ENCODE peak calls at places on chromosomes 3 and 15, in seven cellular contexts. O is NCI-H446 treated with DMSO at 0.1 percent for 48 hours; X is transverse colon; H is H54; I is pancreas; M is stimulated activated CD8-positive, alpha-beta memory T cell treated with anti-CD3 and anti-CD28 coated beads, Interleukin-7, amount 100 ng/mL, for 48 hours; U is OCI-LY7. B is an unnamed sample.

GRCh38 chr3:99640214-99640851 is 1.9 kb downstream of the COL8A1 start:
- DNase-seq in M (no peak), H (no peak), X (no peak), I (no peak), U (no peak), O (no peak), B (peak)

GRCh38 chr3:58924581-58924980 is 125.2 kb downstream of the CFAP20DC start:
- DNase-seq in M (no peak), X (no peak), I (no peak), U (no peak), O (no peak), H (no peak), B (peak)

GRCh38 chr3:197171481-197172067 is 126.8 kb downstream of the DLG1 start:
- DNase-seq in U (no peak), I (no peak), H (no peak), M (no peak), O (no peak), X (no peak), B (no peak)

GRCh38 chr15:89085289-89085906 is 2.9 kb upstream of the ABHD2 start:
- DNase-seq in X (no peak), M (no peak), H (no peak), O (no peak), I (no peak), U (no peak), B (no peak)

GRCh38 chr3:2931265-2931664 is 178.9 kb downstream of the IL5RA start:
- DNase-seq in I (no peak), U (no peak), H (no peak), O (no peak), X (no peak), M (no peak), B (no peak)

GRCh38 chr3:46378426-46378942 is 7.7 kb downstream of the CCR5 start:
- DNase-seq in I (no peak), X (peak), H (peak), O (no peak), U (peak), M (peak), B (peak)

GRCh38 chr3:115659253-115659652 is 35.9 kb downstream of the GAP43 start:
- DNase-seq in M (no peak), I (no peak), H (no peak), U (peak), X (no peak), O (no peak), B (no peak)

GRCh38 chr3:71652786-71653419 is 69.4 kb upstream of the FOXP1 start:
- DNase-seq in M (no peak), H (peak), O (peak), U (peak), I (peak), X (peak), B (peak)

GRCh38 chr3:15331606-15332404 is 581 bp downstream of the SH3BP5 start:
- DNase-seq in H (peak), X (peak), O (no peak), I (peak), M (no peak), U (peak), B (no peak)

GRCh38 chr3:98573231-98573728 is 20.1 kb downstream of the CPOX start:
- DNase-seq in M (no peak), U (peak), X (no peak), H (no peak), I (no peak), O (no peak), B (no peak)

GRCh38 chr15:58903232-58903631 is 30.2 kb downstream of the SLTM start:
- DNase-seq in O (no peak), X (no peak), H (no peak), M (no peak), I (no peak), U (no peak), B (peak)

GRCh38 chr15:54102704-54103103 is 124.5 kb downstream of the UNC13C start:
- DNase-seq in O (no peak), M (no peak), I (no peak), H (no peak), X (no peak), U (no peak), B (no peak)

GRCh38 chr15:30921106-30921505 is 17.4 kb downstream of the FAN1 start:
- DNase-seq in H (no peak), I (no peak), X (no peak), U (no peak), M (no peak), O (no peak), B (no peak)

GRCh38 chr3:174957581-174958001 is 98.5 kb downstream of the NAALADL2 start:
- DNase-seq in I (no peak), X (no peak), H (no peak), O (peak), M (no peak), U (no peak), B (peak)

GRCh38 chr3:184335661-184336483 is 1.5 kb upstream of the FAM131A start:
- DNase-seq in U (peak), H (peak), O (peak), I (peak), M (peak), X (peak), B (peak)

GRCh38 chr3:122077293-122078234 is 22.4 kb downstream of the CD86 start:
- DNase-seq in U (peak), H (no peak), X (no peak), O (no peak), I (no peak), M (no peak), B (no peak)

GRCh38 chr3:130963878-130964277 is 62.7 kb downstream of the ASTE1 start:
- DNase-seq in U (no peak), M (no peak), O (no peak), I (no peak), H (peak), X (no peak), B (peak)

GRCh38 chr3:153173758-153174516 is 11.9 kb downstream of the RAP2B start:
- DNase-seq in U (peak), O (no peak), M (no peak), H (no peak), X (no peak), I (no peak), B (no peak)

GRCh38 chr3:42711491-42712343 is 9.1 kb upstream of the HHATL start:
- DNase-seq in H (no peak), X (no peak), U (no peak), M (no peak), I (no peak), O (no peak), B (no peak)

GRCh38 chr15:85800460-85801123 is 5.9 kb upstream of the KLHL25 start:
- DNase-seq in U (peak), O (peak), I (peak), M (no peak), X (peak), H (peak), B (peak)

GRCh38 chr3:141401584-141402475 is 33.5 kb downstream of the ZBTB38 start:
- DNase-seq in M (no peak), H (peak), I (peak), O (no peak), X (peak), U (no peak), B (no peak)

GRCh38 chr3:194711913-194712312 is 26.2 kb downstream of the FAM43A start:
- DNase-seq in O (no peak), H (peak), M (no peak), X (no peak), U (no peak), I (no peak), B (peak)

GRCh38 chr3:184002469-184002868 is 15.2 kb downstream of the ABCC5 start:
- DNase-seq in O (no peak), M (no peak), I (no peak), H (no peak), X (no peak), U (no peak), B (no peak)

GRCh38 chr3:146184616-146185015 is 23.6 kb upstream of the PLOD2 start:
- DNase-seq in H (no peak), U (no peak), M (no peak), X (no peak), I (no peak), O (no peak), B (no peak)

GRCh38 chr15:41891226-41891625 is 2.6 kb downstream of the SPTBN5 start:
- DNase-seq in X (no peak), M (no peak), H (no peak), I (peak), O (no peak), U (no peak), B (no peak)

GRCh38 chr3:191301017-191301416 is 28.2 kb upstream of the CCDC50 start:
- DNase-seq in O (no peak), H (no peak), U (peak), M (no peak), I (no peak), X (no peak), B (no peak)

GRCh38 chr3:12423918-12424634 is 60.2 kb upstream of the TSEN2 start:
- DNase-seq in U (no peak), O (no peak), M (peak), I (no peak), X (no peak), H (no peak), B (no peak)

GRCh38 chr15:73361331-73361730 is 7.4 kb downstream of the HCN4 start:
- DNase-seq in H (no peak), M (no peak), X (no peak), I (no peak), U (no peak), O (no peak), B (no peak)